ENCODE peak calls at places on chromosomes 16 and 17, in eight cellular contexts. H is stimulated activated CD4-positive, alpha-beta T cell treated with anti-CD3 and anti-CD28 coated beads, Interleukin-12 subunit alpha, Interleukin-12 subunit beta, amount 100 ng/mL, for 24 hours; Y is HAP-1; P is amygdala; M is LoVo; W is mucosa of gallbladder; R is HFFc6; N is heart left ventricle. J is an unnamed sample.

GRCh38 chr17:3034578-3034920 is 28.9 kb downstream of the OR1D5 start:
- DNase-seq in P (no peak), R (no peak), Y (no peak), N (no peak), H (no peak), M (no peak), W (no peak), J (no peak)

GRCh38 chr17:56314026-56314425 is 160.8 kb downstream of the ANKFN1 start:
- DNase-seq in R (no peak), Y (no peak), M (no peak), W (no peak), H (no peak), P (no peak), N (no peak), J (no peak)

GRCh38 chr17:35117984-35118383 is 1.7 kb downstream of the RAD51D start:
- DNase-seq in M (no peak), H (no peak), R (peak; percentile 48), N (no peak), Y (peak; percentile 46), P (no peak), W (no peak), J (no peak)

GRCh38 chr16:78402797-78403196 is 303.3 kb downstream of the WWOX start:
- DNase-seq in Y (no peak), P (no peak), N (no peak), W (no peak), M (no peak), R (no peak), H (no peak), J (no peak)

GRCh38 chr17:76511562-76512365 is 10.5 kb upstream of the RHBDF2 start:
- DNase-seq in Y (no peak), M (no peak), N (no peak), P (no peak), R (no peak), H (no peak), W (no peak), J (no peak)

GRCh38 chr17:15945493-15946209 is 721 bp downstream of the ADORA2B start:
- DNase-seq in M (peak; percentile 16), H (peak; percentile 12), N (peak; percentile 73), W (no peak), Y (peak; percentile 39), R (no peak), P (no peak), J (peak; percentile 64)

GRCh38 chr17:18946536-18946935 is 5.4 kb upstream of the SLC5A10 start:
- DNase-seq in R (no peak), W (no peak), M (no peak), P (no peak), H (no peak), Y (no peak), N (no peak), J (no peak)

GRCh38 chr17:66964930-66965800 is 658 bp downstream of the CACNG4 start:
- DNase-seq in R (no peak), H (peak; percentile 14), M (no peak), N (peak; percentile 52), Y (peak; percentile 63), W (no peak), P (no peak), J (peak; percentile 48)

GRCh38 chr16:58299757-58300349 is 5.0 kb upstream of the PRSS54 start:
- DNase-seq in N (no peak), M (peak; percentile 22), R (no peak), W (no peak), P (no peak), H (no peak), Y (peak; percentile 56), J (no peak)

GRCh38 chr16:78022347-78022746 is at the start of gene CLEC3A:
- DNase-seq in H (no peak), R (no peak), W (no peak), P (no peak), M (no peak), N (no peak), Y (no peak), J (no peak)

GRCh38 chr17:37493249-37494027 is 3.7 kb downstream of the DUSP14 start:
- DNase-seq in Y (no peak), P (no peak), R (peak; percentile 96), M (peak; percentile 16), H (no peak), W (no peak), N (no peak), J (no peak)

GRCh38 chr16:57188711-57189002 is 2.5 kb downstream of the RSPRY1 start:
- DNase-seq in H (no peak), R (no peak), Y (no peak), M (no peak), W (no peak), N (no peak), P (no peak), J (no peak)

GRCh38 chr17:77445030-77445907 is 304.5 kb downstream of the SEC14L1 start:
- DNase-seq in M (no peak), H (peak; percentile 75), Y (no peak), N (no peak), P (no peak), R (peak; percentile 43), W (peak; percentile 70), J (peak; percentile 73)

GRCh38 chr16:82329504-82330192 is 159.6 kb upstream of the MPHOSPH6 start:
- DNase-seq in P (no peak), Y (no peak), R (no peak), N (no peak), H (no peak), M (no peak), W (no peak), J (no peak)

GRCh38 chr17:12683299-12683698 is 17.6 kb downstream of the MYOCD start:
- DNase-seq in W (no peak), P (no peak), M (no peak), N (no peak), H (no peak), Y (no peak), R (no peak), J (no peak)

GRCh38 chr17:17636456-17636855 is 44.8 kb upstream of the RAI1 start:
- DNase-seq in R (no peak), H (no peak), M (no peak), W (no peak), P (no peak), N (no peak), Y (no peak), J (no peak)

GRCh38 chr16:83245061-83245460 is 562.7 kb upstream of the HSBP1 start:
- DNase-seq in H (no peak), Y (no peak), R (no peak), M (no peak), W (no peak), N (no peak), P (no peak), J (no peak)

GRCh38 chr16:58032710-58033293 is 7.2 kb downstream of the MMP15 start:
- DNase-seq in W (peak; percentile 83), H (no peak), M (no peak), R (no peak), P (no peak), Y (no peak), N (peak; percentile 87), J (no peak)

GRCh38 chr17:67569873-67570272 is 147.9 kb upstream of the NOL11 start:
- DNase-seq in P (no peak), R (no peak), Y (no peak), H (no peak), W (no peak), N (no peak), M (no peak), J (no peak)

GRCh38 chr16:55542459-55543082 is 23.9 kb upstream of the CAPNS2 start:
- DNase-seq in W (no peak), P (no peak), N (no peak), H (no peak), M (no peak), Y (no peak), R (peak; percentile 76), J (no peak)

GRCh38 chr16:14608604-14609003 is 21.5 kb downstream of the PARN start:
- DNase-seq in P (no peak), M (no peak), N (no peak), W (no peak), R (no peak), Y (peak; percentile 84), H (no peak), J (no peak)

GRCh38 chr16:50548659-50549560 is 714 bp downstream of the NKD1 start:
- DNase-seq in H (peak; percentile 19), W (no peak), N (no peak), R (no peak), M (no peak), Y (peak; percentile 35), P (no peak), J (peak; percentile 59)

GRCh38 chr17:3036800-3037199 is 26.6 kb downstream of the OR1D5 start:
- DNase-seq in Y (no peak), P (no peak), R (no peak), W (no peak), N (no peak), M (no peak), H (no peak), J (no peak)

GRCh38 chr16:83681421-83681820 is 126.4 kb upstream of the HSBP1 start:
- DNase-seq in H (no peak), W (no peak), Y (no peak), R (no peak), P (no peak), N (no peak), M (no peak), J (no peak)